ENCODE peak calls at places on chromosome 1, in ten cellular contexts. J, M, U, S, K, X, P, N, Q and A are unnamed samples.

GRCh38 chr1:119475866-119476439 is 31.1 kb upstream of the HSD3B1 start:
- DNase-seq in U (peak; percentile 54), K (no peak), N (peak; percentile 52), S (peak; percentile 31), P (peak; percentile 34), X (peak; percentile 79), Q (peak; percentile 38), J (no peak), M (peak; percentile 57), A (peak; percentile 42)

GRCh38 chr1:18230840-18231239 is 123.2 kb downstream of the IGSF21 start:
- DNase-seq in M (no peak), J (no peak), X (no peak), S (no peak), U (no peak), Q (no peak), K (no peak), P (no peak), N (no peak), A (no peak)

GRCh38 chr1:9652379-9653194 is 1.1 kb downstream of the PIK3CD start:
- DNase-seq in Q (no peak), K (peak; percentile 65), J (peak; percentile 47), M (peak; percentile 55), X (no peak), N (peak; percentile 61), P (peak; percentile 27), S (no peak), U (no peak), A (no peak)

GRCh38 chr1:66938618-66939017 is 13.8 kb downstream of the MIER1 start:
- DNase-seq in Q (no peak), M (no peak), N (no peak), K (no peak), U (no peak), S (peak; percentile 50), P (peak; percentile 59), J (no peak), X (no peak), A (peak; percentile 30)

GRCh38 chr1:109423498-109423897 is 2.8 kb downstream of the PSMA5 start:
- DNase-seq in U (no peak), N (no peak), J (no peak), Q (no peak), K (no peak), X (no peak), P (no peak), M (no peak), S (no peak), A (no peak)

GRCh38 chr1:6918286-6918907 is 133.1 kb downstream of the CAMTA1 start:
- DNase-seq in J (no peak), K (no peak), X (no peak), P (no peak), N (no peak), U (no peak), Q (no peak), S (no peak), M (no peak), A (no peak)

GRCh38 chr1:941588-942383 is 17.3 kb downstream of the NOC2L start:
- DNase-seq in J (no peak), Q (peak; percentile 98), P (peak; percentile 89), S (peak; percentile 16), X (peak; percentile 92), K (no peak), U (peak; percentile 83), M (peak; percentile 87), N (peak; percentile 61), A (peak; percentile 92)

GRCh38 chr1:167273027-167273800 is 52.5 kb downstream of the POU2F1 start:
- DNase-seq in P (peak; percentile 55), X (no peak), N (no peak), M (no peak), J (no peak), K (no peak), Q (peak; percentile 10), S (no peak), U (no peak), A (peak; percentile 88)

GRCh38 chr1:91871994-91872393 is 14.0 kb downstream of the TGFBR3 start:
- DNase-seq in P (peak; percentile 48), K (no peak), Q (no peak), U (no peak), S (peak; percentile 31), M (no peak), X (no peak), N (no peak), J (no peak), A (peak; percentile 44)

GRCh38 chr1:155272466-155273133 is 704 bp downstream of the CLK2 start:
- DNase-seq in K (no peak), Q (no peak), N (no peak), U (no peak), J (no peak), S (peak; percentile 57), P (peak; percentile 70), X (no peak), M (no peak), A (peak; percentile 64)

GRCh38 chr1:9792156-9793042 is 31.4 kb downstream of the CLSTN1 start:
- DNase-seq in J (no peak), S (no peak), Q (peak; percentile 92), M (no peak), U (no peak), P (peak; percentile 64), N (no peak), X (peak; percentile 68), K (no peak), A (peak; percentile 74)

GRCh38 chr1:36971832-36972231 is 62.5 kb downstream of the GRIK3 start:
- DNase-seq in U (no peak), N (no peak), S (no peak), P (no peak), J (no peak), K (no peak), M (no peak), X (no peak), Q (peak; percentile 24), A (no peak)

GRCh38 chr1:158809862-158810261 is 21.3 kb upstream of the MNDA start:
- DNase-seq in M (no peak), S (no peak), K (no peak), X (no peak), U (no peak), P (no peak), J (no peak), N (no peak), Q (no peak), A (no peak)

GRCh38 chr1:198605880-198606458 is 32.9 kb upstream of the PTPRC start:
- DNase-seq in M (no peak), J (no peak), N (no peak), S (peak; percentile 10), X (no peak), K (no peak), U (no peak), P (peak; percentile 87), Q (no peak), A (peak; percentile 99)

GRCh38 chr1:41672641-41673313 is 188.3 kb upstream of the EDN2 start:
- DNase-seq in K (no peak), N (no peak), S (no peak), Q (no peak), X (no peak), P (peak; percentile 58), J (no peak), M (no peak), U (no peak), A (no peak)

GRCh38 chr1:25566186-25566729 is 22.9 kb downstream of the LDLRAP1 start:
- DNase-seq in P (peak; percentile 24), K (no peak), N (no peak), S (no peak), U (no peak), M (no peak), Q (no peak), J (no peak), X (no peak), A (no peak)

GRCh38 chr1:164670026-164670425 is 111.0 kb downstream of the PBX1 start:
- DNase-seq in N (no peak), Q (no peak), S (no peak), X (no peak), K (no peak), M (no peak), J (no peak), U (no peak), P (no peak), A (no peak)

GRCh38 chr1:56268519-56268918 is 310.8 kb downstream of the PLPP3 start:
- DNase-seq in Q (no peak), M (no peak), J (no peak), K (no peak), S (no peak), P (no peak), U (no peak), N (no peak), X (no peak), A (no peak)

GRCh38 chr1:45615885-45616284 is 8.0 kb downstream of the CCDC17 start:
- DNase-seq in N (no peak), M (no peak), S (no peak), K (no peak), J (no peak), P (no peak), U (no peak), Q (no peak), X (no peak), A (no peak)

GRCh38 chr1:150560576-150560975 is 11.4 kb downstream of the ADAMTSL4 start:
- DNase-seq in U (no peak), M (no peak), S (no peak), P (no peak), X (peak; percentile 57), J (no peak), N (peak; percentile 7), K (no peak), Q (no peak), A (no peak)

GRCh38 chr1:65393345-65393744 is 27.1 kb upstream of the LEPR start:
- DNase-seq in K (no peak), S (peak; percentile 17), U (no peak), M (no peak), N (peak; percentile 11), Q (no peak), J (no peak), P (peak; percentile 67), X (no peak), A (peak; percentile 88)

GRCh38 chr1:204442376-204443259 is 31.0 kb upstream of the PPP1R15B start:
- DNase-seq in X (no peak), U (no peak), N (no peak), K (no peak), P (no peak), M (no peak), Q (no peak), S (no peak), J (no peak), A (no peak)

GRCh38 chr1:197083474-197083873 is 16.4 kb upstream of the F13B start:
- DNase-seq in N (no peak), Q (no peak), P (no peak), U (no peak), X (no peak), M (no peak), S (no peak), K (no peak), J (no peak), A (no peak)

GRCh38 chr1:8813016-8813763 is 4.2 kb downstream of the RERE start:
- DNase-seq in U (no peak), K (no peak), X (no peak), N (no peak), S (peak; percentile 87), J (no peak), Q (no peak), P (peak; percentile 22), M (no peak), A (peak; percentile 32)

GRCh38 chr1:193185861-193186714 is at the start of gene B3GALT2:
- DNase-seq in Q (peak; percentile 51), X (no peak), U (no peak), N (no peak), P (peak; percentile 61), K (no peak), J (no peak), S (no peak), M (no peak), A (no peak)

GRCh38 chr1:85681087-85681486 is 27.1 kb downstream of the ZNHIT6 start:
- DNase-seq in Q (no peak), U (no peak), N (no peak), X (no peak), M (no peak), K (no peak), P (peak; percentile 13), J (no peak), S (peak; percentile 45), A (peak; percentile 47)

GRCh38 chr1:116434849-116435248 is 61.8 kb downstream of the ATP1A1 start:
- DNase-seq in U (no peak), J (no peak), N (no peak), P (no peak), K (no peak), S (no peak), M (no peak), Q (no peak), X (no peak), A (no peak)